ENCODE peak calls at places on chromosomes 6 and 20, in five cellular contexts. One of them, this sample, is unnamed. For H3K4me1, the result is how much of the 10 kb centered on the place peaks cover.

GRCh38 chr6:45923831-45924391 is 91.7 kb downstream of the CLIC5 start:
- DNase-seq in GM23248: peak
- DNase-seq in HepG2: no peak
- DNase-seq in MM.1S: peak
- DNase-seq in fibroblast of lung: peak
- DNase-seq in this sample: peak

GRCh38 chr6:132797975-132798819 is at the start of gene SLC18B1:
- DNase-seq in GM23248: peak
- DNase-seq in HepG2: peak
- DNase-seq in MM.1S: peak
- DNase-seq in fibroblast of lung: peak
- DNase-seq in this sample: peak

GRCh38 chr6:165850434-165851019 is 187.5 kb upstream of the PDE10A start:
- DNase-seq in GM23248: peak
- DNase-seq in HepG2: peak
- DNase-seq in MM.1S: peak
- DNase-seq in fibroblast of lung: peak
- DNase-seq in this sample: peak

GRCh38 chr20:62274332-62275262 is 28.2 kb upstream of the ADRM1 start:
- DNase-seq in GM23248: no peak
- DNase-seq in HepG2: no peak
- DNase-seq in MM.1S: no peak
- DNase-seq in fibroblast of lung: peak
- DNase-seq in this sample: no peak

GRCh38 chr6:167730441-167730840 is 96.3 kb upstream of the AFDN start:
- DNase-seq in GM23248: no peak
- DNase-seq in HepG2: no peak
- DNase-seq in MM.1S: no peak
- DNase-seq in fibroblast of lung: no peak
- DNase-seq in this sample: no peak

GRCh38 chr20:40424695-40425094 is 264.3 kb downstream of the MAFB start:
- DNase-seq in GM23248: no peak
- DNase-seq in HepG2: no peak
- DNase-seq in MM.1S: no peak
- DNase-seq in fibroblast of lung: no peak
- DNase-seq in this sample: no peak

GRCh38 chr6:27472182-27472616 is 706 bp downstream of the ZNF184 start:
- DNase-seq in GM23248: peak
- DNase-seq in HepG2: peak
- DNase-seq in MM.1S: peak
- DNase-seq in fibroblast of lung: peak
- DNase-seq in this sample: peak

GRCh38 chr20:41509801-41510200 is 108.4 kb downstream of the CHD6 start:
- DNase-seq in GM23248: peak
- DNase-seq in HepG2: peak
- DNase-seq in MM.1S: no peak
- DNase-seq in fibroblast of lung: peak
- DNase-seq in this sample: no peak

GRCh38 chr6:163086563-163086895 is 328.0 kb upstream of the QKI start:
- DNase-seq in GM23248: no peak
- DNase-seq in HepG2: no peak
- DNase-seq in MM.1S: no peak
- DNase-seq in fibroblast of lung: peak
- DNase-seq in this sample: no peak

GRCh38 chr6:17630511-17631073 is 30.5 kb downstream of the FAM8A1 start:
- DNase-seq in GM23248: no peak
- DNase-seq in HepG2: peak
- DNase-seq in MM.1S: no peak
- DNase-seq in fibroblast of lung: no peak
- DNase-seq in this sample: no peak

GRCh38 chr6:39236742-39237141 is 7.5 kb upstream of the KCNK5 start:
- DNase-seq in GM23248: no peak
- DNase-seq in HepG2: no peak
- DNase-seq in MM.1S: no peak
- DNase-seq in fibroblast of lung: no peak
- DNase-seq in this sample: no peak

GRCh38 chr6:155278319-155279049 is 14.7 kb downstream of the CLDN20 start:
- DNase-seq in GM23248: no peak
- DNase-seq in HepG2: no peak
- DNase-seq in MM.1S: no peak
- DNase-seq in fibroblast of lung: no peak
- DNase-seq in this sample: no peak

GRCh38 chr6:43248107-43248506 is 4.8 kb downstream of the TTBK1 start:
- DNase-seq in GM23248: no peak
- DNase-seq in HepG2: no peak
- DNase-seq in MM.1S: no peak
- DNase-seq in fibroblast of lung: no peak
- DNase-seq in this sample: no peak

GRCh38 chr6:52389626-52390360 is 27.8 kb downstream of the PAQR8 start:
- DNase-seq in GM23248: peak
- DNase-seq in HepG2: peak
- DNase-seq in MM.1S: peak
- DNase-seq in fibroblast of lung: peak
- DNase-seq in this sample: peak

GRCh38 chr6:13146429-13146828 is 181.9 kb downstream of the TBC1D7 start:
- DNase-seq in GM23248: no peak
- DNase-seq in HepG2: no peak
- DNase-seq in MM.1S: no peak
- DNase-seq in fibroblast of lung: no peak
- DNase-seq in this sample: no peak

GRCh38 chr6:52995913-52996685 is 1.0 kb upstream of the GSTA4 start:
- DNase-seq in GM23248: peak
- DNase-seq in HepG2: peak
- DNase-seq in MM.1S: peak
- DNase-seq in fibroblast of lung: peak
- DNase-seq in this sample: peak

GRCh38 chr6:25902071-25902470 is 28.0 kb upstream of the SLC17A3 start:
- DNase-seq in GM23248: no peak
- DNase-seq in HepG2: no peak
- DNase-seq in MM.1S: no peak
- DNase-seq in fibroblast of lung: no peak
- DNase-seq in this sample: no peak

GRCh38 chr6:46454691-46455090 is 36.6 kb downstream of the RCAN2 start:
- DNase-seq in GM23248: no peak
- DNase-seq in HepG2: no peak
- DNase-seq in MM.1S: no peak
- DNase-seq in fibroblast of lung: no peak
- DNase-seq in this sample: no peak

GRCh38 chr20:60884277-60884676 is 367.8 kb upstream of the CDH4 start:
- DNase-seq in GM23248: no peak
- DNase-seq in HepG2: no peak
- DNase-seq in MM.1S: no peak
- DNase-seq in fibroblast of lung: no peak
- DNase-seq in this sample: no peak
- H3K4me2 ChIP-seq in GM23248: no peak
- H3K4me2 ChIP-seq in HepG2: no peak
- H3K4me2 ChIP-seq in MM.1S: peak
- H3K4me2 ChIP-seq in fibroblast of lung: no peak
- H3K4me2 ChIP-seq in this sample: no peak

DNA sequence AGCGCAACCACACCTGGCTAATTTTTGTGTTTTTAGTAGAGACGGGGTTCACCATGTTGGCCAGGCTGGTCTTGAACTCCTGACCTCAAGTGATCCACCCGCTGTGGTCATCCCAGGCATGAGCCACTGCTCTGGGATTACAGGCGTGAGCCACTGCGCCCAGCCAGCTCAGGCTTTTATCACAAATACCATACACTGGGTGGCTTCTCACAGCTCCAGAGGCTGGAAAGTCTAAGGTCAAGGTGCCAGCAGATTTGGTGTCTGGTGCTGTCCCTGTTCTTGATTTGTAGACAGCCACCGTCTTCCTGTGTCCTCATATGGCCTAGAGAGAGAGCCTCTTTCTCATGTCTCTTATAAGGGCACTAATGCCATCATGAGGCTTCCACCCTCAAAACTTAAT is 25.9 kb downstream of the SHLD1 start:
- DNase-seq in GM23248: no peak
- DNase-seq in HepG2: no peak
- DNase-seq in MM.1S: no peak
- DNase-seq in fibroblast of lung: no peak
- DNase-seq in this sample: no peak
- H3K4me1 ChIP-seq in GM23248: under half
- H3K4me1 ChIP-seq in HepG2: under half
- H3K4me1 ChIP-seq in MM.1S: under half
- H3K4me1 ChIP-seq in fibroblast of lung: under half
- H3K4me1 ChIP-seq in this sample: under half

GRCh38 chr6:71187136-71187535 is 101.5 kb upstream of the OGFRL1 start:
- DNase-seq in GM23248: no peak
- DNase-seq in HepG2: no peak
- DNase-seq in MM.1S: no peak
- DNase-seq in fibroblast of lung: no peak
- DNase-seq in this sample: no peak

GRCh38 chr6:71181565-71181964 is 107.0 kb upstream of the OGFRL1 start:
- DNase-seq in GM23248: peak
- DNase-seq in HepG2: peak
- DNase-seq in MM.1S: no peak
- DNase-seq in fibroblast of lung: peak
- DNase-seq in this sample: peak
- H3K4me2 ChIP-seq in GM23248: peak
- H3K4me2 ChIP-seq in HepG2: no peak
- H3K4me2 ChIP-seq in MM.1S: no peak
- H3K4me2 ChIP-seq in fibroblast of lung: no peak
- H3K4me2 ChIP-seq in this sample: peak

GRCh38 chr20:64220891-64221527 is 34.5 kb upstream of the PCMTD2 start:
- DNase-seq in GM23248: no peak
- DNase-seq in HepG2: peak
- DNase-seq in MM.1S: peak
- DNase-seq in fibroblast of lung: no peak
- DNase-seq in this sample: no peak

GRCh38 chr20:64223526-64224067 is 32.0 kb upstream of the PCMTD2 start:
- DNase-seq in GM23248: no peak
- DNase-seq in HepG2: peak
- DNase-seq in MM.1S: no peak
- DNase-seq in fibroblast of lung: peak
- DNase-seq in this sample: no peak

GRCh38 chr20:64224344-64225165 is 31.0 kb upstream of the PCMTD2 start:
- DNase-seq in GM23248: peak
- DNase-seq in HepG2: no peak
- DNase-seq in MM.1S: no peak
- DNase-seq in fibroblast of lung: peak
- DNase-seq in this sample: peak

GRCh38 chr20:64222273-64222672 is 33.3 kb upstream of the PCMTD2 start:
- DNase-seq in GM23248: peak
- DNase-seq in HepG2: no peak
- DNase-seq in MM.1S: no peak
- DNase-seq in fibroblast of lung: peak
- DNase-seq in this sample: peak

DNA sequence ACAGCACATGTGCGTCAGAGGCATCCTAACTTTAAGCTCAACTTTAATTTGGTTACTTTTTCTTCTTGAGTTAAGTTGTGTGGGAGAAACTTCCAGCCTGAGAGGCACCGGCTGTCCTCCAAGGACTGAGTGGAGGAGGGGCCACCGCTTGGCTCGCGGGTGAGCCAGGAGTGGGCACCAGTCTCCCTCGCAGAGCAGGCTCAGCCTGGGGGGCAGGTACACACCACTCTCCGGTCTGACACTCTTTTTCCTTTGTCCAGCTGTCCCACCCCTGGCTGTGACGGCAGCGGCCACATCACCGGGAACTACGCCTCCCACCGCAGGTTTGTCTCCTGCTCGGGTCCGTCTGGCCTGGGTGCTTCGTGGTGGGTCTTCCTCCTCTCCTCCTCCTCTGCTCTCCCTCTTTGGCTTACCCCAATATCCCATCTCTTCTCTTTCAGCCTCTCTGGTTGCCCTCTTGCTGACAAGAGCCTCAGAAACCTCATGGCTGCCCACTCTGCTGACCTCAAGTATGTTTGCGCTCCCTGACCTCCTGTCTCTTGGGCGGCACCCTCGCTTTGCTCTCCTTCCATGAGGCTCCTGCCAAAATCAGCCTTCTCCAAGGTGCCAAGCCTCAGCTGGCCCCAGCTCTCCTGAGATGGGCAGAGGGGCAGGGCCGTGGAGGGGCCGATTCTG is 32.6 kb upstream of the PCMTD2 start:
- DNase-seq in GM23248: no peak
- DNase-seq in HepG2: no peak
- DNase-seq in MM.1S: no peak
- DNase-seq in fibroblast of lung: peak
- DNase-seq in this sample: no peak
- H3K4me1 ChIP-seq in GM23248: under half
- H3K4me1 ChIP-seq in HepG2: half or more
- H3K4me1 ChIP-seq in MM.1S: under half
- H3K4me1 ChIP-seq in fibroblast of lung: under half
- H3K4me1 ChIP-seq in this sample: under half

GRCh38 chr6:35145757-35146156 is 4.6 kb upstream of the TCP11 start:
- DNase-seq in GM23248: no peak
- DNase-seq in HepG2: no peak
- DNase-seq in MM.1S: no peak
- DNase-seq in fibroblast of lung: no peak
- DNase-seq in this sample: no peak

GRCh38 chr6:35149891-35150566 is 8.9 kb upstream of the TCP11 start:
- DNase-seq in GM23248: no peak
- DNase-seq in HepG2: no peak
- DNase-seq in MM.1S: no peak
- DNase-seq in fibroblast of lung: no peak
- DNase-seq in this sample: no peak

GRCh38 chr6:35146453-35146852 is 5.3 kb upstream of the TCP11 start:
- DNase-seq in GM23248: peak
- DNase-seq in HepG2: peak
- DNase-seq in MM.1S: peak
- DNase-seq in fibroblast of lung: peak
- DNase-seq in this sample: peak

GRCh38 chr6:35148167-35148741 is 7.1 kb upstream of the TCP11 start:
- DNase-seq in GM23248: peak
- DNase-seq in HepG2: no peak
- DNase-seq in MM.1S: no peak
- DNase-seq in fibroblast of lung: peak
- DNase-seq in this sample: peak

GRCh38 chr6:35147101-35147885 is 6.2 kb upstream of the TCP11 start:
- DNase-seq in GM23248: no peak
- DNase-seq in HepG2: no peak
- DNase-seq in MM.1S: no peak
- DNase-seq in fibroblast of lung: no peak
- DNase-seq in this sample: no peak
- H3K4me2 ChIP-seq in GM23248: no peak
- H3K4me2 ChIP-seq in HepG2: no peak
- H3K4me2 ChIP-seq in MM.1S: no peak
- H3K4me2 ChIP-seq in fibroblast of lung: no peak
- H3K4me2 ChIP-seq in this sample: peak

DNA sequence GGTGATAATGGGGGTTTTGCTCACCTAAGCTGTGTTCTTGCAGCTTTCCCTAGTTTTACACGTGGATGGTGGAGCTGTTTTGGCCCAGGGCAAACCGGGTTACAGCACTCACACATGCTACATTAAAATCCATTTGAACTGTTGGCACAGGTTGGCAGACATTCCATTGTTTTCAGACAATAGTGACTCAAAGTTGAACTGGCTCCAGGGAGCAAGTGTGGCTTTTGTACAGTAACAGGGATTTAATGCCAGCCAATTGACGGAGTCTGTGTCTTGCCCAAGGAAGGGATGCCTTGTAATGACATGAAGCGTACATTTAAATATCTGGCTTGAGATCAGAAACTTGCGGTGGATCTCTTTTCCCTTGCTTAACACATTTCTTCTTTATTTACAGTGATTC is 183.1 kb downstream of the DTNBP1 start:
- DNase-seq in GM23248: peak
- DNase-seq in HepG2: no peak
- DNase-seq in MM.1S: no peak
- DNase-seq in fibroblast of lung: peak
- DNase-seq in this sample: peak
- H3K4me1 ChIP-seq in GM23248: under half
- H3K4me1 ChIP-seq in HepG2: under half
- H3K4me1 ChIP-seq in MM.1S: under half
- H3K4me1 ChIP-seq in fibroblast of lung: under half
- H3K4me1 ChIP-seq in this sample: under half

GRCh38 chr20:43904778-43905177 is 9.9 kb upstream of the TOX2 start:
- DNase-seq in GM23248: no peak
- DNase-seq in HepG2: no peak
- DNase-seq in MM.1S: no peak
- DNase-seq in fibroblast of lung: no peak
- DNase-seq in this sample: peak
- H3K4me2 ChIP-seq in GM23248: no peak
- H3K4me2 ChIP-seq in HepG2: no peak
- H3K4me2 ChIP-seq in MM.1S: no peak
- H3K4me2 ChIP-seq in fibroblast of lung: no peak
- H3K4me2 ChIP-seq in this sample: no peak

This sample was measured in PC-3.